ENCODE peak calls at places on chromosomes 1 and 21, in eight cellular contexts. J is ascending aorta; G is left lung; W is psoas muscle; M is CD8-positive, alpha-beta memory T cell; A is SJCRH30; Q is fibroblast of lung; U is heart left ventricle. X is an unnamed sample. For H3K9me3, the result is how much of the 10 kb centered on the place peaks cover.

GRCh38 chr1:61741682-61742619 is at the start of gene PATJ:
- DNase-seq in J (peak), G (peak), W (peak), M (peak), A (peak), Q (peak), U (peak), X (no peak)

GRCh38 chr21:41045534-41046268 is 122.3 kb upstream of the BACE2 start:
- DNase-seq in J (no peak), G (no peak), W (no peak), M (no peak), A (peak), Q (no peak), U (no peak), X (peak)

GRCh38 chr1:243712890-243713425 is 137.1 kb downstream of the AKT3 start:
- DNase-seq in J (no peak), G (no peak), W (no peak), M (peak), A (no peak), Q (peak), U (no peak), X (peak)

GRCh38 chr1:35605071-35605881 is 32.2 kb downstream of the TFAP2E start:
- DNase-seq in J (no peak), G (no peak), W (no peak), M (no peak), A (peak), Q (peak), U (no peak), X (no peak)

GRCh38 chr1:109776206-109776835 is 12.6 kb upstream of the EPS8L3 start:
- DNase-seq in J (no peak), G (peak), W (no peak), M (no peak), A (no peak), Q (no peak), U (no peak), X (no peak)

GRCh38 chr1:86705633-86705985 is 1.2 kb downstream of the SH3GLB1 start:
- DNase-seq in J (no peak), G (no peak), W (no peak), M (no peak), A (no peak), Q (no peak), U (no peak), X (no peak)

GRCh38 chr1:77283701-77284425 is 2.0 kb downstream of the AK5 start:
- DNase-seq in J (no peak), G (no peak), W (no peak), M (no peak), A (no peak), Q (no peak), U (no peak), X (no peak)

GRCh38 chr1:29415156-29415830 is 179.0 kb downstream of the PTPRU start:
- DNase-seq in J (no peak), G (no peak), W (no peak), M (no peak), A (peak), Q (peak), U (no peak), X (peak)

GRCh38 chr1:33275706-33276572 is 19.6 kb downstream of the ZNF362 start:
- DNase-seq in J (no peak), G (no peak), W (no peak), M (no peak), A (no peak), Q (no peak), U (no peak), X (no peak)

GRCh38 chr1:224615861-224616760 is at the start of gene CNIH3:
- DNase-seq in J (no peak), G (no peak), W (peak), M (peak), A (no peak), Q (peak), U (no peak), X (peak)

GRCh38 chr1:34602907-34603306 is 151.9 kb upstream of the GJB5 start:
- DNase-seq in J (no peak), G (no peak), W (no peak), M (no peak), A (no peak), Q (no peak), U (no peak), X (no peak)

GRCh38 chr1:24932284-24932683 is 2.2 kb upstream of the RUNX3 start:
- DNase-seq in J (no peak), G (peak), W (peak), M (peak), A (no peak), Q (no peak), U (peak), X (peak)

GRCh38 chr1:230517326-230517725 is 91.2 kb upstream of the PGBD5 start:
- DNase-seq in J (no peak), G (no peak), W (no peak), M (no peak), A (no peak), Q (no peak), U (no peak), X (no peak)

GRCh38 chr1:58815680-58816071 is 31.8 kb upstream of the JUN start:
- DNase-seq in J (no peak), G (no peak), W (no peak), M (no peak), A (no peak), Q (no peak), U (no peak), X (no peak)

GRCh38 chr1:65924471-65924870 is 131.8 kb downstream of the PDE4B start:
- DNase-seq in J (no peak), G (no peak), W (no peak), M (no peak), A (no peak), Q (peak), U (no peak), X (no peak)

GRCh38 chr1:151867785-151868403 is 14.4 kb upstream of the THEM5 start:
- DNase-seq in J (no peak), G (no peak), W (no peak), M (no peak), A (no peak), Q (peak), U (no peak), X (peak)

GRCh38 chr1:116540088-116540487 is 30.7 kb downstream of the CD58 start:
- DNase-seq in J (no peak), G (no peak), W (no peak), M (no peak), A (no peak), Q (no peak), U (no peak), X (no peak)

GRCh38 chr1:221608835-221609320 is 133.0 kb downstream of the DUSP10 start:
- DNase-seq in J (no peak), G (no peak), W (no peak), M (no peak), A (no peak), Q (no peak), U (no peak), X (no peak)

GRCh38 chr1:1599030-1599916 is 662 bp downstream of the FNDC10 start:
- DNase-seq in J (no peak), G (peak), W (no peak), M (peak), A (no peak), Q (peak), U (no peak), X (peak)

GRCh38 chr21:18430341-18430740 is 26.8 kb upstream of the TMPRSS15 start:
- DNase-seq in J (no peak), G (no peak), W (no peak), M (no peak), A (no peak), Q (no peak), U (no peak), X (no peak)

GRCh38 chr1:36381405-36381804 is 4.3 kb downstream of the STK40 start:
- DNase-seq in J (no peak), G (no peak), W (no peak), M (no peak), A (no peak), Q (no peak), U (no peak), X (no peak)

GRCh38 chr1:55534565-55535091 is 319.5 kb upstream of the USP24 start:
- DNase-seq in J (no peak), G (no peak), W (no peak), M (no peak), A (no peak), Q (no peak), U (no peak), X (no peak)

GRCh38 chr1:112998592-112999235 is 42.7 kb upstream of the SLC16A1 start:
- DNase-seq in J (peak), G (no peak), W (peak), M (no peak), A (no peak), Q (peak), U (peak), X (peak)

GRCh38 chr1:88462481-88463261 is 221.4 kb upstream of the PKN2 start:
- DNase-seq in J (no peak), G (peak), W (peak), M (no peak), A (no peak), Q (peak), U (peak), X (peak)

GRCh38 chr1:5001466-5001865 is 347.1 kb downstream of the AJAP1 start:
- DNase-seq in J (no peak), G (no peak), W (no peak), M (no peak), A (peak), Q (no peak), U (no peak), X (no peak)

GRCh38 chr1:35532497-35533226 is 24.5 kb downstream of the KIAA0319L start:
- DNase-seq in J (no peak), G (no peak), W (no peak), M (no peak), A (no peak), Q (peak), U (no peak), X (no peak)

GRCh38 chr1:94801919-94802546 is 18.1 kb upstream of the SLC44A3 start:
- DNase-seq in J (peak), G (no peak), W (peak), M (no peak), A (peak), Q (peak), U (no peak), X (peak)

GRCh38 chr21:42626171-42626570 is 27.2 kb upstream of the PDE9A start:
- DNase-seq in J (no peak), G (no peak), W (no peak), M (no peak), A (no peak), Q (no peak), U (no peak), X (no peak)

GRCh38 chr1:26164036-26164927 is 4.5 kb downstream of the C1orf232 start:
- DNase-seq in J (no peak), G (no peak), W (peak), M (peak), A (no peak), Q (no peak), U (peak), X (peak)

DNA sequence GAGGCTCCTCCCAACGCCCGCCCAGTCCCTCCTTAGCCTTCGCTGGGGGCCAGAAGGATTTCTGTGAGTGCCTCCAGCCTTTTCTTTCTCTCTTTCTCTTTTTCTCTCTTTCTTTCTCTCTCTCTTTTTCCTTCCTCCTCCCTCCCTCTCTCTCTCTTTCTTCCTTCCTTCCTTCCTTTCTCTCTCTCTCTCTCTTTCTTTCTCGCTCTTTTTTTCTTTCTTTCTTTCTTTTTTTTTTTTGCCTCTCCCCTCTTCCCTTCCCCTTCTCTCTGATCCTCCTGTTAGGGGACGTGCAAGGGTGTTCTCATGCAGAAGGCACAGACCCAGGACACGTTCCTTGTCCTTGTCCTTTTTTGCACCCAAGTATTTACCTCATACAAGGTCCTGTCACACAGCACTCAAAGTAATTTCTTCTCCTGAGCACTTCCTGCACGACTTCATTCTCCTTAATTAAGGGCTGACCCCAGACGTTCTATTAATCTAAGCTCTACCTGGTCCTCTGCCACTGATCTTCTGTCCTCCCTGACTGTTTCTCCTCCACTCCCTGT is 324 bp upstream of the PCNX2 start:
- DNase-seq in J (no peak), G (no peak), W (no peak), M (no peak), A (no peak), Q (no peak), U (no peak), X (peak)
- H3K4me3 ChIP-seq in J (peak), G (peak), W (peak), M (peak), A (peak), Q (peak), U (peak), X (peak)

DNA sequence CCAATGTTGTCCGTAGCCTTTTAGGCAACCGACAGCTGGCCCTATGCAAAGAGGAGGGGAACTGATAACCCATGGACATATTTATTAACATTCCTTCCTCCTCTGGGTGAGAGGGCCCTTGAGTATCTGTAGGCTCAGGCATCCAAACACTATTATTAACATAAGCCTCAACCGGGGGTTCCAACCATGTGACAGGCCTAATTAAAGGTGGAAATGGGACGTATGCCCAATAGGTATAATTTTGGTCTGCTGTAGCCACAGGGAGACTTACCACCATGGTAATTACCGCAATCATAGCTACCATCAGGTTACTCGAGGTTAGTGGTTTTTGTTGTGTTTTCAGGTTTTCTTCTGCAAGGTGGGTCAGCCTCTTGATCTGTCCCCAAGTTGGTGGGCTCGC is 5.3 kb downstream of the DAP3 start:
- DNase-seq in J (no peak), G (no peak), W (no peak), M (no peak), A (no peak), Q (no peak), U (no peak), X (no peak)
- H3K9me3 ChIP-seq in J (under half), G (under half), W (under half), M (under half), A (under half), Q (under half), U (under half), X (under half)

DNA sequence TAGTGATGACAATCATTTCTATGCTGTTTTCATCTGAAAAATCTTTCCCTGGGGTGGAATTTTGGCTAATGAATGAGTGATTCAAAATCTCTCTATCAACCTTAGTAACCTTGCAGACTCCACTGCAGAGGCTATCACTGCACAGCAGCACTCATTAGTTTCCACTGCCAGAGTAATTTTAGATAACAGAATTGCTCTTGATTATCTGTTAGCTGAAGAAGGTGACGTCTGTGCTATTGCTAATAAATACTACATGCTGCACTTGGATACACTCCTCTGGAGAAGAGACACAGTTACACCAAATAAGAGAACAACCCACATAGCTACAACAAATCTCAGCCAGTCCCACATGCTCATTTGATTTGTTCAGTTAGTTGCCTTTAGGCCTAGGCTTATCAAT is 1348.4 kb downstream of the NCAM2 start:
- DNase-seq in J (no peak), G (no peak), W (no peak), M (no peak), A (no peak), Q (no peak), U (no peak), X (no peak)
- H3K27ac ChIP-seq in J (no peak), G (no peak), W (no peak), M (no peak), A (no peak), Q (no peak), U (no peak), X (no peak)

GRCh38 chr1:169367096-169367685 is 406 bp downstream of the NME7 start:
- DNase-seq in J (no peak), G (no peak), W (no peak), M (no peak), A (no peak), Q (no peak), U (no peak), X (no peak)

GRCh38 chr1:169363046-169363756 is 4.4 kb downstream of the NME7 start:
- DNase-seq in J (no peak), G (no peak), W (no peak), M (no peak), A (no peak), Q (peak), U (no peak), X (no peak)

GRCh38 chr1:169367686-169368405 is at the start of the genes BLZF1 and NME7:
- DNase-seq in J (peak), G (peak), W (peak), M (peak), A (peak), Q (peak), U (peak), X (peak)

GRCh38 chr1:169368406-169368769 is 393 bp downstream of the BLZF1 start:
- DNase-seq in J (no peak), G (no peak), W (no peak), M (peak), A (no peak), Q (peak), U (peak), X (peak)

GRCh38 chr1:169364948-169365347 is 2.6 kb downstream of the NME7 start:
- DNase-seq in J (no peak), G (no peak), W (no peak), M (no peak), A (no peak), Q (peak), U (no peak), X (no peak)
- H3K4me3 ChIP-seq in J (no peak), G (no peak), W (no peak), M (no peak), A (no peak), Q (no peak), U (no peak), X (no peak)

DNA sequence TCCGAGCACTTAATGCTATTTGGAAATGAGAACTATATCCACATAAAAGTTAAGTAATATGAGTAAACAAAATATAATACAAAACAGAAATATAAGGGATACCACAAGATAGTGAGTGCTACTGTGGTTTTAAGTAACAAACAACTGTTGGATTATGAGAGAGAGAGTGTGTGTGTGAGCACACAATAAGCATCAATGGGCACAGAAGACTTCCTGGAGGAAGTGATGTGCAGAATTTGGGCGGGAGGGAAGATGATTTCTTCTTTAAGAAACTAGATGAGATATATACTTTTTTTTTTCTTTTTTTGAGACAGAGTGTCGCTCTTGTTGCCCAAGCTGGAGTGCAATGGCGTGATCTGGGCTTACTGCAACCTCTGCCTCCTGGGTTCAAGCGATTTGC is 8.0 kb upstream of the IER5 start:
- DNase-seq in J (no peak), G (no peak), W (no peak), M (no peak), A (no peak), Q (no peak), U (no peak), X (no peak)
- H3K9me3 ChIP-seq in J (under half), G (under half), W (under half), M (under half), A (under half), Q (under half), U (under half), X (under half)

GRCh38 chr1:14970115-14970798 is 183.3 kb upstream of the TMEM51 start:
- DNase-seq in J (peak), G (peak), W (peak), M (no peak), A (peak), Q (peak), U (no peak), X (peak)
- H3K27ac ChIP-seq in J (peak), G (no peak), W (no peak), M (no peak), A (no peak), Q (peak), U (no peak), X (no peak)

GRCh38 chr1:236670060-236670459 is 16.2 kb upstream of the ACTN2 start:
- DNase-seq in J (no peak), G (no peak), W (no peak), M (no peak), A (no peak), Q (no peak), U (no peak), X (no peak)

GRCh38 chr1:236677641-236678235 is 8.6 kb upstream of the ACTN2 start:
- DNase-seq in J (no peak), G (no peak), W (no peak), M (no peak), A (peak), Q (no peak), U (no peak), X (no peak)

DNA sequence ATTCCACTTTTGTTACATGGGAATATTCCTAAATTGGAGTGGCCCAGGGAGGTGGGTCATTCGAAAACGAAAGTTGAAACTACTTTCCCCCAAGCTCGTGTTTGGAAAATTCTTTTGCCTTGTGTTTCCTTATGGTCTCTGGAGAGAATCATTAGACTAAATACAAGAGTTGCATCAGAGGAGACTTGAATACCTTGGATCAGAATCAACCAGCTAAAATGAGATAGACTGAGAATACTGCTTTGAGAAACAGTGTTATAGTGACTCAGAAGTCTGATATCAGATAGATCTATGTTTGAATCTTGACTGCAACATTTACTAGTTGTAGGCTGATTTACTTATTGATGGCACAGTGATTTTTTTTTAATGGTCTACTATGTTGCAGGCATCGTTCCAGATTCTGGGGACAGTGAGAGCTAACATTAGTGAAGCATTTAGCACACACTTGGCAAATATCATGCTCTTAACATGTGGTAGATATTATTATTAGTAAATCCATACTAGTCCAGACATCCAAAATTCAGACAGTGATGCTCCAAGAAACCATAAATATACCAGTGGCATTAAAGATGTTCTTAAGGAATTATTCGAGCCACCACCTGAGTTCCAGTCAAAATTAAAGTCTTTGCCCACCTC is 12.9 kb upstream of the ACTN2 start:
- DNase-seq in J (no peak), G (no peak), W (no peak), M (no peak), A (no peak), Q (no peak), U (no peak), X (no peak)
- H3K4me3 ChIP-seq in J (peak), G (no peak), W (peak), M (no peak), A (no peak), Q (peak), U (no peak), X (no peak)

DNA sequence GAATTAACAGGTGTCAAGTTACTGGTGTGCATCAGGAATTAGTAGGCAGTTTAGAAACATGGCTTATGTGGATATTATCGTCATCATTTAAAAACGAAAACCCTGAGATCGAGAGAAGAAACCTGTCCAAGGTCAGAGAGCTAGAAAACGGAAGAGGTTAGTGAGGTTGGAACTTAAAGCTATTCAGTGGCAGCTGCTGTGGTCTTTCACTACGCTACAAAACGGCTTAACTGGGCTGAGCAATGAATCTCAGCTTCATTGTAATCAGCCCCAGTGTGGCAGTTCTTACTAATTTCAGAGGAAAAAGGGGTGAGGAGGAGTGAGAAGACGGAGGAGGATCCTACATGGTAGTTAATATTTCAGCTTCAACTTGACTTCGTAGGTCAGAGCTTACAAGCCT is 77.9 kb downstream of the DAB1 start:
- DNase-seq in J (no peak), G (no peak), W (no peak), M (no peak), A (peak), Q (no peak), U (no peak), X (no peak)
- H3K9me3 ChIP-seq in J (under half), G (under half), W (under half), M (under half), A (under half), Q (under half), U (under half), X (under half)

X was measured in A673.